ENCODE peak calls at places on chromosomes 5 and 9, in six cellular contexts. J is lung; M is endothelial cell; L is KBM-7; Q is lower leg skin; N is CD8-positive, alpha-beta memory T cell. Y is an unnamed sample.

GRCh38 chr9:120931278-120932085 is 4.9 kb upstream of the TRAF1 start:
- DNase-seq in J (no peak), M (no peak), L (peak), Q (peak), N (peak), Y (no peak)

GRCh38 chr9:4780651-4781050 is 12.1 kb upstream of the RCL1 start:
- DNase-seq in J (no peak), M (no peak), L (no peak), Q (no peak), N (no peak), Y (no peak)

GRCh38 chr5:164358531-164359259 is 853.3 kb downstream of the MAT2B start:
- DNase-seq in J (no peak), M (no peak), L (peak), Q (no peak), N (no peak), Y (no peak)

GRCh38 chr9:18268381-18268780 is 205.6 kb upstream of the ADAMTSL1 start:
- DNase-seq in J (no peak), M (no peak), L (no peak), Q (no peak), N (no peak), Y (no peak)

GRCh38 chr9:129863059-129863690 is 27.9 kb downstream of the USP20 start:
- DNase-seq in J (no peak), M (no peak), L (peak), Q (no peak), N (peak), Y (no peak)

GRCh38 chr9:129434187-129434586 is 186.7 kb downstream of the C9orf50 start:
- DNase-seq in J (no peak), M (no peak), L (no peak), Q (no peak), N (no peak), Y (no peak)

GRCh38 chr5:177508837-177509236 is 789 bp downstream of the DOK3 start:
- DNase-seq in J (no peak), M (no peak), L (peak), Q (no peak), N (no peak), Y (no peak)

GRCh38 chr9:99103909-99104458 is 929 bp upstream of the TGFBR1 start:
- DNase-seq in J (peak), M (no peak), L (no peak), Q (no peak), N (peak), Y (no peak)

GRCh38 chr5:122144236-122144635 is 14.9 kb downstream of the ZNF474 start:
- DNase-seq in J (no peak), M (no peak), L (no peak), Q (no peak), N (no peak), Y (no peak)

GRCh38 chr9:755454-756381 is 85.8 kb upstream of the DMRT1 start:
- DNase-seq in J (no peak), M (no peak), L (peak), Q (peak), N (no peak), Y (no peak)

GRCh38 chr5:125575561-125576504 is 829.4 kb upstream of the ZNF608 start:
- DNase-seq in J (no peak), M (no peak), L (no peak), Q (no peak), N (no peak), Y (no peak)

GRCh38 chr5:83244516-83244915 is 167.2 kb downstream of the XRCC4 start:
- DNase-seq in J (no peak), M (no peak), L (no peak), Q (no peak), N (no peak), Y (no peak)

GRCh38 chr5:73883646-73884045 is 257.6 kb downstream of the ARHGEF28 start:
- DNase-seq in J (no peak), M (no peak), L (no peak), Q (no peak), N (no peak), Y (no peak)

GRCh38 chr5:170169996-170170395 is 62.8 kb upstream of the C5orf58 start:
- DNase-seq in J (no peak), M (no peak), L (no peak), Q (no peak), N (no peak), Y (no peak)

GRCh38 chr5:6858419-6858818 is 145.2 kb downstream of the TENT4A start:
- DNase-seq in J (no peak), M (no peak), L (no peak), Q (no peak), N (no peak), Y (no peak)

GRCh38 chr5:169149317-169149716 is 151.6 kb downstream of the SLIT3 start:
- DNase-seq in J (no peak), M (peak), L (no peak), Q (peak), N (no peak), Y (no peak)

GRCh38 chr9:88319936-88320747 is 68.1 kb upstream of the SPIN1 start:
- DNase-seq in J (no peak), M (no peak), L (no peak), Q (peak), N (no peak), Y (no peak)

GRCh38 chr9:137751616-137752015 is 126.0 kb upstream of the CACNA1B start:
- DNase-seq in J (no peak), M (no peak), L (no peak), Q (peak), N (no peak), Y (no peak)

GRCh38 chr5:82347213-82347947 is 69.2 kb upstream of the RPS23 start:
- DNase-seq in J (no peak), M (no peak), L (peak), Q (peak), N (no peak), Y (no peak)